ENCODE peak calls at places on chromosomes 2 and 18, in four cellular contexts. X is H9, P is mesendoderm, R is H1. M is an unnamed sample.

GRCh38 chr2:8671176-8671575 is 10.7 kb upstream of the ID2 start:
- DNase-seq in X (no peak), P (no peak), R (no peak), M (no peak)

GRCh38 chr2:85325466-85325811 is 2.4 kb downstream of the TGOLN2 start:
- DNase-seq in X (no peak), P (no peak), R (no peak), M (no peak)

GRCh38 chr18:56565059-56565458 is 73.3 kb downstream of the TXNL1 start:
- DNase-seq in X (no peak), P (no peak), R (no peak), M (no peak)

GRCh38 chr2:6181525-6182270 is 489.5 kb downstream of the SOX11 start:
- DNase-seq in X (no peak), P (no peak), R (no peak), M (peak)

GRCh38 chr2:2527162-2527561 is 196.1 kb upstream of the MYT1L start:
- DNase-seq in X (no peak), P (peak), R (no peak), M (peak)

GRCh38 chr2:171482877-171483276 is 39.4 kb upstream of the CYBRD1 start:
- DNase-seq in X (peak), P (peak), R (peak), M (peak)

GRCh38 chr18:74596959-74597661 is 560 bp upstream of the ZNF407 start:
- DNase-seq in X (no peak), P (peak), R (no peak), M (peak)

GRCh38 chr2:226308981-226309380 is 490.6 kb downstream of the IRS1 start:
- DNase-seq in X (no peak), P (no peak), R (no peak), M (peak)

GRCh38 chr2:189347540-189347939 is 93.7 kb upstream of the WDR75 start:
- DNase-seq in X (no peak), P (peak), R (no peak), M (peak)

GRCh38 chr2:101272045-101272784 is 19.5 kb downstream of the CNOT11 start:
- DNase-seq in X (no peak), P (no peak), R (no peak), M (no peak)

DNA sequence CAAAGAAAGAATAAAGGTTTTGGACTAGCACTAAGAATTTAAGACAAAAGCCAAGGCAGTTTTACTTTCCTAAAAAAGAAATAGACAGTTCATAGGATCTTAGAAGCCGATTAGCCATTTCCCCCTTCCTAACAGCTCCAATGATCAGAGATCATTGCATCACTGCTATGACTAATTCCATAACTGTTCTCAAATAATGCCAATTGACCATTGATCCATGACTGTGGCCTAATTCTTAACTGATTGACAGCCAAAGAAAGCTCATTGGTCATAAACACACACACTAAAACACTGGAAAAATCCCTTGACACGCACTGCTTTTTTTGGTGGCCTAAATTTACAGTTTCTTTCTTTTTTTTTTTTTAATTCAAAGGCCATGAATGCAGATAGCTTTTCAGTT is 345.0 kb upstream of the ACVR2A start:
- DNase-seq in X (no peak), P (no peak), R (no peak), M (no peak)
- H3K56ac ChIP-seq in X (no peak), P (no peak), R (no peak), M (no peak)

DNA sequence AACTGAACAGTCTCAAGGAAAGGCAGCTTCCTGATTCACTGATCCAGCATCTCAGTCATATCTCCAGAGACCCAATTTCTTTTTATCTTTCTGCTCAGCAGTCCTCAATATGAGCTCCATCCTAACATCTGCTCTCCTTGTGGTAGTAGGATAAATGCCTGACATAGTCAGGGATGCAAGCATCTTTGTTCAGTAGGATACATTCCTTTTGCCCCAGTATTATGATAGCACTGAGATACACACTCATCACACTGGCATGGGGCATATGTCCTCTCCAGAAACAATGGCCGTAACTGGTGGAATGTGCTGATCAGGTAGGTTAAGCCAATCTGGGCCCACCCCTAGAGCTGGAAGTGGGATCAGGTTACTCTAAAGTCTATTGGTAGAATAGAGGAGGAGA is 207.2 kb downstream of the ETAA1 start:
- DNase-seq in X (no peak), P (peak), R (no peak), M (peak)
- H3K56ac ChIP-seq in X (no peak), P (no peak), R (no peak), M (no peak)

GRCh38 chr2:118094503-118094902 is 6.2 kb downstream of the INSIG2 start:
- DNase-seq in X (no peak), P (no peak), R (no peak), M (no peak)

GRCh38 chr2:118088051-118089014 is at the start of gene INSIG2:
- DNase-seq in X (peak), P (peak), R (peak), M (peak)

GRCh38 chr2:118090387-118091139 is 2.3 kb downstream of the INSIG2 start:
- DNase-seq in X (no peak), P (no peak), R (no peak), M (no peak)

GRCh38 chr2:118089015-118089800 is 937 bp downstream of the INSIG2 start:
- DNase-seq in X (no peak), P (peak), R (no peak), M (peak)

DNA sequence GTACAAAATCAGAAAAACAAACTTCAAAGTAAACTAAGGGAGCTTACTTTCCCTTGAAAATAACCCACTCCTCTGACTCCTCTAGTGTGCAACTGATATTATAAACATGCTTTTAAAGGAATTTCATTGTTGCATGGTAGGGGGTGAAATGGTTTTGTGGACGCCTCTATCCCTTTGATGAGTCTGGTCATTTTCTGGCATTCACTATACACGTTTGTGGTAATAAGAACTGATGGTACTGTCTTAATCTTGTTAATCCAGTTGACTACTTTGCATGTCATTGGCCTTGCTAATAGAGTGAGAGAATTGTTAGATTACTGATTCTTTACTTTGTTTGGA is 2.8 kb downstream of the INSIG2 start:
- DNase-seq in X (no peak), P (no peak), R (no peak), M (no peak)
- H3K56ac ChIP-seq in X (no peak), P (no peak), R (no peak), M (no peak)

DNA sequence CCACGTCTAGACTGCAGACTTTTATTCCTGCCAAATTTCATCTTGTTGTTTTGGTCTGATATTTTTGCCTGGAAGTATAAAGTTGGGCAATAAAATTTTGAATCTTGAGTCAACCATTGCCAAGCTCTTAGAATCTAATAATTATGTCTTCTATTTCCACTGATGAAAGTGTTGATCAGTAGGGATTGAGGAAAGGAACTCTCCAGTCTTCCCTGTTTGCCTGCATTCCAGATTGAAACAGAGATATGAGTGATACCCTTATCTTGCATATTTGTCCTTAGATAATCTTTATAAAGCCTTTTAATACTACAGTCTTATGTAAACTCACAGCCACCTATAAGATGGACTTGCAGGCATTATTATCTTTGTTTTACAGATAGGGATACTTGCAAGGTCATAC is 45.5 kb upstream of the UBE2E3 start:
- DNase-seq in X (no peak), P (no peak), R (no peak), M (no peak)
- H3K56ac ChIP-seq in X (no peak), P (no peak), R (no peak), M (no peak)

GRCh38 chr2:150978053-150978452 is 283.6 kb downstream of the RBM43 start:
- DNase-seq in X (no peak), P (peak), R (peak), M (no peak)
- H3K56ac ChIP-seq in X (no peak), P (no peak), R (no peak), M (no peak)

DNA sequence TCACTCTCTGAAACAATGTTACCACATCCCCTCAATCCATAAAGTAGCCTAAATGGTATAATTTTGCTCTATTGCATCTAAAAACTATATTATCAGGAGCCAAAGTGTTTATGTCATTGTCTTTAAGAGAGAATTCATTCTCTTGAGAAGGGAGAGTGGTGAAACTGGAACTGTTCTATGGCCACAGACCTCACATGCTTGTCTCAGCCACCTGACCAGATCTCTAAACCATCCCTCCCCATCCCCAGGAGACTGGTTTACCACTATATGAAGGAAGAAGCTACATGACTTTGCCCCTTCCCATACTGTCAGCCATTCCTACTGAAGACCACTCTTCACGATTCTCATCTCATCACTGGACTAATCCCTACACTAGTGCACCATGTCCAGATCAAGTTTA is 9.6 kb downstream of the CDH7 start:
- DNase-seq in X (no peak), P (no peak), R (no peak), M (no peak)
- H3K56ac ChIP-seq in X (no peak), P (no peak), R (no peak), M (no peak)